ENCODE peak calls at places on chromosomes 16 and 17, in six cellular contexts. P is fibroblast of mammary gland, W is choroid plexus epithelial cell, D is SJSA1, B is AG10803, V is A549. Z is an unnamed sample.

GRCh38 chr17:60720763-60721531 is 43.3 kb downstream of the BCAS3 start:
- DNase-seq in P (peak), W (peak), D (peak), B (peak), V (peak), Z (peak)

GRCh38 chr17:11404431-11404830 is 163.4 kb downstream of the SHISA6 start:
- DNase-seq in P (no peak), W (no peak), D (peak), B (no peak), V (no peak), Z (no peak)

GRCh38 chr16:69031877-69032301 is 73.6 kb upstream of the HAS3 start:
- DNase-seq in P (peak), W (no peak), D (no peak), B (no peak), V (peak), Z (no peak)

GRCh38 chr17:52737071-52737470 is 578.6 kb upstream of the CA10 start:
- DNase-seq in P (no peak), W (no peak), D (no peak), B (no peak), V (no peak), Z (no peak)

GRCh38 chr16:88977028-88977844 is at the start of gene CBFA2T3:
- DNase-seq in P (no peak), W (no peak), D (no peak), B (no peak), V (no peak), Z (no peak)

GRCh38 chr16:66020642-66021041 is 345.8 kb upstream of the CDH5 start:
- DNase-seq in P (peak), W (peak), D (no peak), B (peak), V (peak), Z (peak)

GRCh38 chr17:7523033-7523432 is 25.8 kb upstream of the TNFSF12 start:
- DNase-seq in P (peak), W (peak), D (no peak), B (no peak), V (peak), Z (peak)

GRCh38 chr17:49879505-49879904 is 31.6 kb upstream of the TAC4 start:
- DNase-seq in P (no peak), W (no peak), D (no peak), B (no peak), V (no peak), Z (no peak)

GRCh38 chr17:4968916-4969550 is 1.4 kb upstream of the SPAG7 start:
- DNase-seq in P (peak), W (peak), D (peak), B (peak), V (peak), Z (peak)

GRCh38 chr17:44527102-44527501 is 23.9 kb upstream of the GPATCH8 start:
- DNase-seq in P (no peak), W (no peak), D (no peak), B (no peak), V (no peak), Z (no peak)

GRCh38 chr16:49465661-49466528 is 92.3 kb downstream of the C16orf78 start:
- DNase-seq in P (no peak), W (no peak), D (peak), B (no peak), V (no peak), Z (no peak)

GRCh38 chr17:70855401-70856054 is 686.2 kb downstream of the KCNJ2 start:
- DNase-seq in P (peak), W (peak), D (no peak), B (no peak), V (no peak), Z (no peak)

GRCh38 chr17:9071921-9072503 is 50.7 kb downstream of the NTN1 start:
- DNase-seq in P (no peak), W (no peak), D (no peak), B (peak), V (no peak), Z (no peak)

GRCh38 chr16:66382966-66383299 is 16.4 kb downstream of the CDH5 start:
- DNase-seq in P (peak), W (peak), D (no peak), B (peak), V (peak), Z (peak)

GRCh38 chr17:51060396-51060795 is 60.3 kb downstream of the SPAG9 start:
- DNase-seq in P (no peak), W (no peak), D (no peak), B (no peak), V (no peak), Z (no peak)

GRCh38 chr16:53429221-53429943 is 4.9 kb upstream of the RBL2 start:
- DNase-seq in P (peak), W (peak), D (no peak), B (peak), V (no peak), Z (peak)

GRCh38 chr17:4605826-4606225 is 21.5 kb downstream of the SMTNL2 start:
- DNase-seq in P (peak), W (peak), D (no peak), B (no peak), V (no peak), Z (no peak)

GRCh38 chr17:59680314-59680713 is 26.9 kb downstream of the PTRH2 start:
- DNase-seq in P (peak), W (no peak), D (no peak), B (peak), V (no peak), Z (no peak)

GRCh38 chr17:50268632-50269287 is 5.5 kb upstream of the TMEM92 start:
- DNase-seq in P (peak), W (peak), D (no peak), B (no peak), V (no peak), Z (peak)

GRCh38 chr17:2172447-2172938 is 117.6 kb downstream of the HIC1 start:
- DNase-seq in P (peak), W (no peak), D (peak), B (peak), V (peak), Z (peak)
- H3K4me3 ChIP-seq in P (peak), W (no peak), D (no peak), B (peak), V (no peak), Z (peak)

GRCh38 chr17:82064433-82065192 is 991 bp downstream of the DUS1L start:
- DNase-seq in P (no peak), W (no peak), D (no peak), B (no peak), V (no peak), Z (peak)

GRCh38 chr17:82062984-82063368 is 2.6 kb downstream of the DUS1L start:
- DNase-seq in P (no peak), W (no peak), D (no peak), B (no peak), V (no peak), Z (no peak)

GRCh38 chr17:82065193-82065637 is 389 bp downstream of the DUS1L start:
- DNase-seq in P (no peak), W (peak), D (no peak), B (peak), V (no peak), Z (peak)

GRCh38 chr17:82062076-82062983 is 3.3 kb downstream of the DUS1L start:
- DNase-seq in P (no peak), W (no peak), D (no peak), B (no peak), V (no peak), Z (no peak)

GRCh38 chr17:82063424-82064415 is 1.9 kb downstream of the DUS1L start:
- DNase-seq in P (no peak), W (no peak), D (no peak), B (no peak), V (no peak), Z (no peak)
- H3K4me3 ChIP-seq in P (peak), W (peak), D (no peak), B (peak), V (peak), Z (peak)

GRCh38 chr16:21158208-21159110 is at the start of gene LDAF1:
- DNase-seq in P (peak), W (peak), D (peak), B (peak), V (peak), Z (peak)

GRCh38 chr16:21159281-21159951 is 942 bp downstream of the LDAF1 start:
- DNase-seq in P (no peak), W (no peak), D (no peak), B (no peak), V (no peak), Z (peak)

GRCh38 chr16:21156767-21157467 is 1.6 kb upstream of the LDAF1 start:
- DNase-seq in P (peak), W (peak), D (peak), B (peak), V (peak), Z (peak)

GRCh38 chr16:21160276-21160675 is 1.8 kb downstream of the LDAF1 start:
- DNase-seq in P (no peak), W (no peak), D (no peak), B (no peak), V (no peak), Z (no peak)

GRCh38 chr16:21157632-21158031 is 842 bp upstream of the LDAF1 start:
- DNase-seq in P (no peak), W (no peak), D (no peak), B (no peak), V (no peak), Z (no peak)
- H3K4me3 ChIP-seq in P (no peak), W (no peak), D (no peak), B (no peak), V (no peak), Z (peak)

GRCh38 chr16:58866935-58867334 is 132.8 kb upstream of the GOT2 start:
- DNase-seq in P (no peak), W (no peak), D (no peak), B (no peak), V (no peak), Z (no peak)

GRCh38 chr16:58863761-58864160 is 129.6 kb upstream of the GOT2 start:
- DNase-seq in P (no peak), W (no peak), D (no peak), B (no peak), V (no peak), Z (no peak)

GRCh38 chr16:58862334-58863024 is 128.4 kb upstream of the GOT2 start:
- DNase-seq in P (no peak), W (no peak), D (no peak), B (no peak), V (no peak), Z (no peak)

GRCh38 chr16:58859958-58860669 is 126.0 kb upstream of the GOT2 start:
- DNase-seq in P (no peak), W (no peak), D (no peak), B (no peak), V (no peak), Z (no peak)

GRCh38 chr16:58863042-58863441 is 128.9 kb upstream of the GOT2 start:
- DNase-seq in P (no peak), W (no peak), D (no peak), B (no peak), V (no peak), Z (no peak)
- H3K4me3 ChIP-seq in P (no peak), W (no peak), D (no peak), B (no peak), V (no peak), Z (no peak)

DNA sequence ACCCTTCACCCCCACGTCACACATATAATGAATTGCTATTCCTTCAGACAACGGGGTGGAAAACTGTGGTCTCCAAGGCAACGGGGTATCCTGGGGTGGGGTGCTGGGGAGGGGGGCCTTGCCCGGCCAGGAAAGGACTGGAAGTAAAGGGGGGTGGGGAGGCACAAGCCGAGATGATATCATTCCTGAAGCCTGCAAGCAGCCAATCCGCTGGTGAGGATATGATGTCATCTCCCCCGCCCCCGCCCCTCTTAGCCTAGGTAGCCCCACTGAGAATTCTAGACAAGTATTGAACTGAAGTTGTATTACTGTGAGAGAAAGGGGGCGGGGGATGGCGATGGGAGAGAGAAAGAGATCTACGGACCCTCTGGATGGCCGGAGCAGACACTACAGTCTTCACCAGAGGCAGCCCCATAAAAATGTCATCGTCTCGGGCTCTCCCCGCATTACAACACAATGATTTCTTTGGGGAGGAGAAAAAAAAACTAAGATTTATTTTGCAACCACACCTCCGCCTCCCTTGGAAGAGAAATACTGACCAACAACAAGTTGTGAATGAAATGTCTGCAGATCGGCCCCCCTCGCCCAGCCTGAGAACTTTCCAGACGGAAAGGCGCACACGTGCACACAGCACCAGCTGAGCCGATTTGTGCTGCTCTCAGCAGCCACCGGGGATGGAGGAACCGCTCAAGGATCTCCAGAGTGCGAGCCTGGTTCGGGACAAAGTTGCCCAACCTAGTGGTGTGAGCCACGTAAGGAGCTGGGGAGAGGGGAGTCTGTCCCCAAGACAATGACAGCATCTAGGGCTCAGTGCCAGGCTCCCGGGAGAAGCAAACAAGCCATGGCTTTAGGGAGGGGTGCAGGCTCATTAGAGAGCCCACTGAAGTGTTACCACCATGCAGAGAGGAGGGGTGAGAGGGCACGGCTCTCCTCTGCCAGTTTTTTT is 222.0 kb downstream of the SOX9 start:
- DNase-seq in P (peak), W (no peak), D (no peak), B (peak), V (no peak), Z (no peak)
- H3K4me3 ChIP-seq in P (peak), W (no peak), D (no peak), B (no peak), V (no peak), Z (peak)

GRCh38 chr17:65058151-65058550 is 1.6 kb upstream of the GNA13 start:
- DNase-seq in P (no peak), W (no peak), D (peak), B (no peak), V (no peak), Z (no peak)
- H3K4me3 ChIP-seq in P (no peak), W (no peak), D (no peak), B (no peak), V (no peak), Z (no peak)

Z was measured in adipocyte.